ENCODE peak calls at places on chromosomes 6 and 20, in six cellular contexts. W is heart left ventricle, Z is body of pancreas, M is uterus, D is H1, L is tibial nerve. C is an unnamed sample.

GRCh38 chr6:39791850-39792500 is at the start of gene DAAM2:
- DNase-seq in W (peak), Z (peak), M (peak), D (no peak), L (peak), C (no peak)

GRCh38 chr6:79005497-79005896 is 72.6 kb downstream of the PHIP start:
- DNase-seq in W (no peak), Z (no peak), M (no peak), D (no peak), L (no peak), C (no peak)

GRCh38 chr20:43507150-43508080 is at the start of gene L3MBTL1:
- DNase-seq in W (peak), Z (peak), M (no peak), D (no peak), L (no peak), C (no peak)

GRCh38 chr6:48757661-48758060 is 646.7 kb upstream of the PTCHD4 start:
- DNase-seq in W (no peak), Z (no peak), M (no peak), D (no peak), L (no peak), C (no peak)

GRCh38 chr6:160662842-160663241 is 1.2 kb downstream of the LPA start:
- DNase-seq in W (no peak), Z (no peak), M (no peak), D (no peak), L (no peak), C (no peak)

GRCh38 chr6:158909938-158910337 is 90.1 kb downstream of the RSPH3 start:
- DNase-seq in W (no peak), Z (no peak), M (no peak), D (no peak), L (no peak), C (no peak)

GRCh38 chr20:44896583-44896982 is 11.1 kb downstream of the YWHAB start:
- DNase-seq in W (no peak), Z (no peak), M (no peak), D (no peak), L (no peak), C (no peak)

GRCh38 chr6:131451330-131452195 is 121.5 kb upstream of the ARG1 start:
- DNase-seq in W (no peak), Z (no peak), M (no peak), D (no peak), L (no peak), C (no peak)

GRCh38 chr6:138402833-138403187 is 1.2 kb upstream of the HEBP2 start:
- DNase-seq in W (no peak), Z (no peak), M (no peak), D (no peak), L (no peak), C (no peak)
- TF ChIP-seq POLR2A in W (no peak), Z (no peak), M (no peak), D (no peak), L (no peak), C (no peak)

DNA sequence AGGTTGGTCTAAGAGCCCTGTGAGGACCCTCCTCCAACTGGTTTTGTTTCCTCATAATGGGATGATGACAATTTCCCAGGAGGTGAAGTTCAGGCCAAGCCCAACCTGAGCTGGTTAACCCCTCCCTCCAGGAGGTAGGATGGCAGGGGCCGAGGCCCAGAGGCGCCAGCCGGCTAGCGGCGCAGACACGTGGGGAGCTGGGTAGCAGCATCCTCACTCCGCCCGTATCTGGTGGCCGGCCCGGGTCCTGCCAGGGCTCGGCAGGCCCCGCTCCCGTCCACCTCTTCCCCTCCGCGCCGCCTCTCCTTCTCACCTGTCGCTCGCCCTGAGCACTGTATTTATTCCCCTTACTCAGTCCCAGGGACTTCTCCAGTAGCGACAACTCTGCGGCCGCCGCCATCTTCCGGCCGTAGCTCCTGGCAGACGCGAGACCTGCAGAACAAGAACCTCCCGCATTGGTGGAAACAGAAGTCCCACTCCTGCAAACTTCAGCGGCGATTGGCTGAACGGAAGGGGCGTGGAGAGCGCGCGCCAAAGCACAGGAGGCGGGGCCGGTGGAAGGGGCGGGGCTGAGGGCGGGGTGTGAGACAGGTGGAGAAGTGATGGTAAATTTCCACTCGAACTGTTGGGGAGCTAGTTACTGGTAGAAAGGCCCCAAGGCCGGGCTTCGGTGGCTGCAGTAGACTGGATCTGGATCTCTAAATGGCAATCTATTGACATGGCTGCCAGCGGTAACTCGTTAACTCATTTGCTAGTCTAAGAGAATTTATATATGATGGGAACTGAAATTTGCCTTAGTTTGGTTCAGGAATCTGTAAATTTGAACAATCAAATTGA is at the start of gene EEF1E1:
- DNase-seq in W (peak), Z (peak), M (peak), D (peak), L (peak), C (peak)
- TF ChIP-seq POLR2A in W (no peak), Z (peak), M (no peak), D (peak), L (no peak), C (peak)

GRCh38 chr6:164412566-164412965 is 896.8 kb downstream of the C6orf118 start:
- DNase-seq in W (no peak), Z (no peak), M (no peak), D (no peak), L (no peak), C (no peak)
- TF ChIP-seq POLR2A in W (no peak), Z (no peak), M (no peak), D (no peak), L (no peak), C (no peak)

GRCh38 chr20:33991498-33991897 is 2.2 kb upstream of the RALY start:
- DNase-seq in W (no peak), Z (no peak), M (no peak), D (no peak), L (no peak), C (no peak)

GRCh38 chr20:33993800-33994623 is at the start of gene RALY:
- DNase-seq in W (peak), Z (peak), M (peak), D (peak), L (peak), C (peak)

GRCh38 chr20:33992145-33992922 is 1.4 kb upstream of the RALY start:
- DNase-seq in W (no peak), Z (no peak), M (no peak), D (no peak), L (no peak), C (no peak)

GRCh38 chr20:33994624-33994913 is 858 bp downstream of the RALY start:
- DNase-seq in W (no peak), Z (no peak), M (no peak), D (no peak), L (no peak), C (no peak)

GRCh38 chr20:33992923-33993799 is 550 bp upstream of the RALY start:
- DNase-seq in W (peak), Z (peak), M (peak), D (peak), L (peak), C (peak)
- TF ChIP-seq POLR2A in W (peak), Z (peak), M (peak), D (peak), L (no peak), C (peak)

GRCh38 chr6:142886431-142887170 is 58.4 kb downstream of the HIVEP2 start:
- DNase-seq in W (no peak), Z (peak), M (no peak), D (no peak), L (no peak), C (no peak)

GRCh38 chr6:142884214-142885035 is 60.6 kb downstream of the HIVEP2 start:
- DNase-seq in W (no peak), Z (no peak), M (no peak), D (no peak), L (no peak), C (no peak)

GRCh38 chr6:142883011-142883410 is 62.0 kb downstream of the HIVEP2 start:
- DNase-seq in W (no peak), Z (no peak), M (no peak), D (no peak), L (no peak), C (no peak)

GRCh38 chr6:142887534-142887933 is 57.4 kb downstream of the HIVEP2 start:
- DNase-seq in W (no peak), Z (no peak), M (no peak), D (no peak), L (no peak), C (no peak)

DNA sequence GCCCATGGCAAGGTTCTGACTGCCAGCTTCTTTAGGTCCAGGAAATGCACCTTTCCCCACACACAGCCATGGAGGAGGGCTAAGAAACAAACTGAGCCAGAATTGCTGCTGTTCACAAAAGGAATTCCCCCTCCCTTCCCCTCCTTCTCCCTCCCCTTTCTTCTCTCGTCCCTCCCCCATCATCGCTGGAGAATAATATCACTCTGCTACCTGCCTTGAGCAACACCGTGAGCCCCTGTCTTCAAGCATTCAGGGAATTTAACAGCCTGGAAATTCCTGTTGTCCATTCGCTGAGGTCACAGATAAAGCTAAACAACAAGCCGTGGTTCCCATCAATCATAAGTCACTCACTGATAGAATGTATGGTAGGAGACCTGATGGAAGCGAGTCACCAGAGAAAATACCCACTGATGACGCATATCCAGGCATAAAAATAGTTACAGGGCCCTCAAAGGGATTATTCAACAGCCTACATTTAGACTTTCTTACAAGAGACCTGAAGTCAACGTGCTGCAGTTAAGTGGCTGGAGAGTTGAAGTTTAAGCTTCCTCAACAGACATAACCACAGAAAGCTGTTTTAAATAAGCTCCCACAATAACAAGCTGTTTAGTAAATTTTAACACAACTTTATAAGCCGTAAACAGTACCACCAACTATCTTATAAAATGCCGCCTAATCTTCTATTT is 59.7 kb downstream of the HIVEP2 start:
- DNase-seq in W (peak), Z (peak), M (peak), D (peak), L (no peak), C (peak)
- TF ChIP-seq POLR2A in W (no peak), Z (peak), M (no peak), D (no peak), L (no peak), C (no peak)

GRCh38 chr6:41636803-41637178 is 1.5 kb upstream of the MDFI start:
- DNase-seq in W (no peak), Z (peak), M (no peak), D (peak), L (no peak), C (peak)
- TF ChIP-seq POLR2A in W (no peak), Z (peak), M (no peak), D (no peak), L (no peak), C (no peak)

GRCh38 chr6:123804771-123805540 is 1.3 kb downstream of the NKAIN2 start:
- DNase-seq in W (no peak), Z (no peak), M (no peak), D (no peak), L (no peak), C (no peak)

GRCh38 chr6:123802351-123802696 is 1.3 kb upstream of the NKAIN2 start:
- DNase-seq in W (no peak), Z (no peak), M (no peak), D (no peak), L (no peak), C (no peak)

GRCh38 chr6:123803456-123803861 is 206 bp upstream of the NKAIN2 start:
- DNase-seq in W (no peak), Z (no peak), M (no peak), D (no peak), L (no peak), C (no peak)

GRCh38 chr6:123802697-123803455 is 789 bp upstream of the NKAIN2 start:
- DNase-seq in W (peak), Z (peak), M (peak), D (peak), L (peak), C (peak)

GRCh38 chr6:123803862-123804681 is at the start of gene NKAIN2:
- DNase-seq in W (no peak), Z (no peak), M (no peak), D (no peak), L (no peak), C (no peak)
- TF ChIP-seq POLR2A in W (no peak), Z (no peak), M (no peak), D (no peak), L (no peak), C (no peak)

GRCh38 chr20:37178839-37179670 is at the start of the genes MROH8 and RPN2:
- DNase-seq in W (peak), Z (peak), M (peak), D (peak), L (peak), C (peak)
- TF ChIP-seq POLR2A in W (no peak), Z (peak), M (peak), D (peak), L (peak), C (peak)

GRCh38 chr20:19757973-19758887 is at the start of gene RIN2:
- DNase-seq in W (peak), Z (peak), M (peak), D (peak), L (peak), C (peak)
- TF ChIP-seq POLR2A in W (no peak), Z (peak), M (no peak), D (no peak), L (no peak), C (peak)

C was measured in H54.